ENCODE peak calls at places on chromosomes 7 and 10, in six cellular contexts. U, T, H, L, A and G are unnamed samples.

GRCh38 chr10:77565590-77566023 is 72.0 kb downstream of the KCNMA1 start:
- ATAC-seq in T (peak), L (no peak), H (no peak), A (no peak), U (no peak), G (no peak)

GRCh38 chr7:16492513-16493062 is 27.1 kb upstream of the SOSTDC1 start:
- ATAC-seq in A (no peak), H (peak), L (peak), T (peak), U (no peak), G (no peak)

GRCh38 chr10:64547168-64547567 is 1026.0 kb downstream of the REEP3 start:
- ATAC-seq in T (no peak), L (no peak), U (no peak), H (peak), A (no peak), G (no peak)

GRCh38 chr10:85061401-85061800 is 733.0 kb downstream of the CCSER2 start:
- ATAC-seq in A (no peak), U (no peak), T (no peak), L (no peak), H (no peak), G (peak)

GRCh38 chr10:133201948-133202725 is 27.9 kb upstream of the UTF1 start:
- ATAC-seq in U (no peak), H (no peak), L (peak), A (no peak), T (no peak), G (no peak)

GRCh38 chr7:156881676-156882075 is 11.3 kb downstream of the LMBR1 start:
- ATAC-seq in T (no peak), H (no peak), U (no peak), L (no peak), A (no peak), G (no peak)

GRCh38 chr7:123472751-123473150 is 61.6 kb downstream of the IQUB start:
- ATAC-seq in A (no peak), U (no peak), L (no peak), H (no peak), T (no peak), G (no peak)

GRCh38 chr10:50637003-50637579 is 13.3 kb upstream of the SGMS1 start:
- ATAC-seq in A (no peak), U (no peak), T (no peak), L (no peak), H (no peak), G (no peak)

GRCh38 chr7:3107889-3108570 is 64.4 kb upstream of the CARD11 start:
- ATAC-seq in L (no peak), T (no peak), H (no peak), U (no peak), A (no peak), G (no peak)

GRCh38 chr7:2512179-2512644 is 7.4 kb upstream of the LFNG start:
- ATAC-seq in L (peak), T (no peak), A (peak), U (no peak), H (no peak), G (no peak)

GRCh38 chr7:47336178-47337020 is 245.5 kb downstream of the TNS3 start:
- ATAC-seq in U (no peak), H (no peak), T (peak), L (no peak), A (peak), G (peak)

GRCh38 chr7:82410461-82410860 is 33.1 kb downstream of the CACNA2D1 start:
- ATAC-seq in L (no peak), U (no peak), H (no peak), A (peak), T (no peak), G (peak)

GRCh38 chr7:28779929-28780328 is 178.2 kb downstream of the TRIL start:
- ATAC-seq in A (no peak), T (no peak), L (no peak), H (no peak), U (no peak), G (no peak)

GRCh38 chr10:116757246-116757645 is 14.9 kb upstream of the HSPA12A start:
- ATAC-seq in A (peak), H (no peak), T (no peak), L (no peak), U (no peak), G (no peak)

GRCh38 chr10:34967411-34967880 is 122.7 kb downstream of the CUL2 start:
- ATAC-seq in A (peak), T (peak), L (no peak), H (no peak), U (no peak), G (peak)

GRCh38 chr7:41889040-41889439 is 186.2 kb upstream of the INHBA start:
- ATAC-seq in L (peak), U (no peak), H (no peak), A (no peak), T (no peak), G (no peak)

GRCh38 chr7:132080467-132080866 is 495.8 kb downstream of the PLXNA4 start:
- ATAC-seq in T (no peak), U (no peak), A (peak), H (no peak), L (no peak), G (peak)

GRCh38 chr7:148397056-148397455 is 193.5 kb upstream of the C7orf33 start:
- ATAC-seq in U (no peak), H (no peak), A (no peak), L (no peak), T (no peak), G (no peak)

GRCh38 chr7:24826662-24827020 is 69.4 kb upstream of the GSDME start:
- ATAC-seq in L (no peak), T (no peak), H (no peak), U (peak), A (no peak), G (no peak)

GRCh38 chr10:33618196-33618595 is 283.7 kb upstream of the NRP1 start:
- ATAC-seq in L (no peak), T (no peak), U (no peak), A (no peak), H (no peak), G (no peak)

GRCh38 chr7:150374026-150374425 is 5.1 kb upstream of the ZNF775 start:
- ATAC-seq in A (no peak), T (no peak), L (no peak), H (no peak), U (no peak), G (no peak)

GRCh38 chr7:134724606-134725005 is 54.8 kb upstream of the CALD1 start:
- ATAC-seq in T (peak), A (no peak), U (peak), H (peak), L (peak), G (no peak)

GRCh38 chr7:86848226-86848625 is 204.5 kb downstream of the GRM3 start:
- ATAC-seq in H (no peak), L (no peak), A (no peak), U (no peak), T (no peak), G (no peak)

GRCh38 chr10:86681722-86682386 is 13.5 kb downstream of the LDB3 start:
- ATAC-seq in T (no peak), A (no peak), L (no peak), H (no peak), U (no peak), G (no peak)

GRCh38 chr7:116571552-116571951 is 46.7 kb downstream of the CAV1 start:
- ATAC-seq in T (no peak), U (no peak), A (no peak), L (no peak), H (no peak), G (no peak)

GRCh38 chr7:73851410-73852338 is 9.3 kb upstream of the TMEM270 start:
- ATAC-seq in H (peak), A (peak), U (peak), T (peak), L (no peak), G (peak)

GRCh38 chr7:116329845-116330503 is 119.6 kb downstream of the TES start:
- ATAC-seq in A (peak), U (no peak), T (no peak), L (no peak), H (no peak), G (peak)

GRCh38 chr7:66452165-66452564 is 176.5 kb upstream of the KCTD7 start:
- ATAC-seq in U (no peak), T (no peak), H (no peak), A (no peak), L (no peak), G (no peak)

GRCh38 chr7:5452470-5452899 is 28.9 kb upstream of the TNRC18 start:
- ATAC-seq in U (no peak), H (peak), T (no peak), L (peak), A (no peak), G (no peak)

GRCh38 chr7:80134105-80134535 is 511 bp upstream of the GNAI1 start:
- ATAC-seq in L (peak), H (no peak), U (no peak), A (peak), T (no peak), G (no peak)

GRCh38 chr7:46957195-46957594 is 624.7 kb downstream of the TNS3 start:
- ATAC-seq in U (no peak), H (no peak), L (no peak), A (no peak), T (no peak), G (no peak)

GRCh38 chr7:41117431-41117830 is 585.5 kb downstream of the INHBA start:
- ATAC-seq in H (no peak), L (no peak), A (no peak), T (no peak), U (no peak), G (no peak)

GRCh38 chr10:103193107-103193819 is at the start of gene NT5C2:
- ATAC-seq in T (peak), H (peak), A (peak), L (peak), U (peak), G (peak)
- TF ChIP-seq POLR2A in T (no peak), H (no peak), A (peak), L (no peak), U (peak), G (peak)

GRCh38 chr10:28541695-28542365 is 8.9 kb downstream of the WAC start:
- ATAC-seq in L (peak), A (peak), H (peak), U (peak), T (no peak), G (no peak)
- TF ChIP-seq CTCF in L (no peak), A (no peak), H (no peak), U (no peak), T (no peak), G (no peak)

DNA sequence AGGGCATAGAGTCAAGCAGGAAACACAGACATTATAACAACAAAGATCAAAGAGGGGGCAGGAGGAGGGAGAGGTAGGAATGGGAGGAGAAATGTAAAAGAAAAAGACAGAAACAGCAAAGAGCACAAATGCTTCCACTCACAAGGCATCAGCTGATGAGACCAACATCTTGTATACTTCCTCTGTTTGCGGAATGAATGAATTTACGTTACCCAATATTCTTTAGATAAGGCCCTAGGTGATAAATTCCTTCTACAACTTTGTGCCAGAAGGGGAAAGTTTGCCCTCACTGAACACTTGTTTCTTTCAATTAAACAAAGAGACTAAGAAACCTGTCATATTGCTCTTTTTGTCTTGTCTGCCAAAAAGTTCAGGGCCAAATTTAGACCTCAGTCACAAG is 116.6 kb upstream of the NANOS1 start:
- ATAC-seq in H (no peak), U (no peak), A (no peak), T (no peak), L (no peak), G (no peak)
- TF ChIP-seq POLR2A in H (no peak), U (no peak), A (no peak), T (no peak), L (no peak), G (no peak)

DNA sequence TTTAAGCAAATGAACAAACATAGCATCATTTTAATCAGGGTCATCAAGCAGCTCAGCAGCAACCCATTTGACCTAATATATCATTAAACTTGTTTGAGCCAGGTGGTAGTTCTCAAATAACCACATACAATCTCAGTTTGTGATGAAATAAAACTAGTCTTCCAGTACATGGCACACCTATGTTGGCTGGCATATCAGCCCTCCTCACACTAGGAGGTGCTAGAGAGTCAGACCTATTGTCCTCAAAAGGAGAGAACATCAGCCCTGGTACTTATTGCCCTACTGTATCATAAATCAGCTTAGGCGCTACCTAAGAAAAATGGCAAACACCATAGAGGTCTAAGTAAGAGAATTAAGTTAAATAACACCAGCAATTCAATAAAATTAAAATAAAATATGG is 81.7 kb downstream of the CABCOCO1 start:
- ATAC-seq in H (peak), U (no peak), T (no peak), L (no peak), A (no peak), G (no peak)
- TF ChIP-seq CTCF in H (peak), U (peak), T (no peak), L (peak), A (no peak), G (no peak)

GRCh38 chr10:16893664-16894063 is 76.4 kb upstream of the RSU1 start:
- ATAC-seq in U (no peak), L (no peak), T (no peak), H (no peak), A (no peak), G (no peak)

GRCh38 chr10:16887565-16887964 is 70.3 kb upstream of the RSU1 start:
- ATAC-seq in U (no peak), T (peak), H (no peak), L (no peak), A (no peak), G (no peak)

GRCh38 chr10:16890691-16891090 is 73.5 kb upstream of the RSU1 start:
- ATAC-seq in A (no peak), T (no peak), U (no peak), L (no peak), H (no peak), G (no peak)

GRCh38 chr10:16894834-16895233 is 77.6 kb upstream of the RSU1 start:
- ATAC-seq in H (no peak), A (no peak), T (no peak), L (no peak), U (no peak), G (no peak)

DNA sequence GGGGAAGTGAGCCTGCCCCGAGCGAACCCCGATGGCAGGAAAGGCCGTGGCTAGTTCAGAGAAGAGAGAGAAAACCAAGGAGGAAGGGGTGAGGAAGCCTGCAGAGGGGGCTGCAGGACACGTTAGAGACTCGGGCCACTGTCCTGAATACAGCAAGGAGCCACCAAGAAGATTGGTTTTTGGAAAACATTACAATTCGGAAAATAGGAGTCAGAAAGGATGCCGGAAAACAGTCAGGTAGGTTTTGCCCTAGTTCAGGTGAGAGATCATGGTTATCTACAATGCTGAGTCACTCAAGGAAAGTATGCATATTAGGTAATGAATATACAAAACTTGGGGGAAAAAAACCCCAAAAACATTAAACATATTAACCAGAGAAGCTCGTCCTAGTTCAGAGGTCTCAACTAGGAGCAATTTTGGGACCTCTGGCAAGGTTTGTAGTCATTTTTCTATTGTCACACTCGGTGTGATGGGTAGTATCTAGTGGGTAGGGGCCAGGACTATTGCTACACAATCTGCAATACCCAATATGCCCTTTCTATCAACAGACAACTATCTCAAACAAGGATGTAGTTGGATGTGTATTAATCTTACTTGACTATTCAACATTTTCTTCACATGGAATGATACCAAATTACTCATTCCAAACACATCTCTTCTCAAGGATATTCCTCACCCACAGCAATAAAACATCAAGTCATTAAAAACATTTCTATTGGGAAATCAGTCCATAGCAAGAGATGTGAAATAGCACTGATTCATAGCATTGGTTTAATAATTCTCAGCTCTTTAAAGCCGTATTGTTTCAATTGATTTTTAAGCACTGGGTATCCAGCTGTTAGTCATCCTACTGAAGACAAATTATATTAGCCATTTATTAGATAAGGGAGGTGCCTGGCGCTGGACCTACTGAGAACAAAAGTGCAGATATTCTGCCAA is 74.4 kb upstream of the RSU1 start:
- ATAC-seq in A (peak), H (peak), L (peak), U (peak), T (peak), G (peak)
- TF ChIP-seq POLR2A in A (no peak), H (peak), L (peak), U (peak), T (peak), G (no peak)

GRCh38 chr7:9657257-9657656 is 1223.8 kb downstream of the NXPH1 start:
- ATAC-seq in T (no peak), H (no peak), L (no peak), A (no peak), U (no peak), G (no peak)
- TF ChIP-seq CTCF in T (no peak), H (no peak), L (no peak), A (no peak), U (no peak), G (no peak)

GRCh38 chr10:114684822-114685209 is 26.7 kb upstream of the ABLIM1 start:
- ATAC-seq in T (peak), H (no peak), A (peak), U (no peak), L (peak), G (peak)
- TF ChIP-seq POLR2A in T (no peak), H (no peak), A (peak), U (no peak), L (no peak), G (no peak)